ENCODE peak calls at places on chromosomes 2 and 18, in five cellular contexts. H, P, X, F and Z are unnamed samples.

GRCh38 chr2:183219853-183220252 is 95.6 kb downstream of the NUP35 start:
- DNase-seq in H (no peak), P (no peak), X (no peak), F (no peak), Z (no peak)

GRCh38 chr2:241882090-241882625 is 12.6 kb downstream of the RTP5 start:
- DNase-seq in H (peak; percentile 66), P (no peak), X (no peak), F (peak; percentile 74), Z (no peak)

GRCh38 chr2:186917866-186918265 is 68.9 kb upstream of the ZSWIM2 start:
- DNase-seq in H (no peak), P (no peak), X (no peak), F (no peak), Z (no peak)

GRCh38 chr2:161946489-161947107 is 127.4 kb downstream of the DPP4 start:
- DNase-seq in H (no peak), P (peak; percentile 18), X (no peak), F (no peak), Z (no peak)

GRCh38 chr2:63530880-63531279 is 57.4 kb downstream of the WDPCP start:
- DNase-seq in H (no peak), P (no peak), X (no peak), F (no peak), Z (no peak)

GRCh38 chr2:46297546-46298271 is 502 bp downstream of the EPAS1 start:
- DNase-seq in H (peak; percentile 87), P (peak; percentile 59), X (peak; percentile 38), F (peak; percentile 79), Z (no peak)

GRCh38 chr18:2981212-2981728 is 31.7 kb downstream of the LPIN2 start:
- DNase-seq in H (no peak), P (no peak), X (no peak), F (no peak), Z (no peak)

GRCh38 chr2:155412599-155412998 is 714.1 kb downstream of the KCNJ3 start:
- DNase-seq in H (no peak), P (no peak), X (no peak), F (no peak), Z (peak; percentile 41)

GRCh38 chr2:173076557-173077345 is 1.1 kb downstream of the MAP3K20 start:
- DNase-seq in H (peak; percentile 44), P (no peak), X (peak; percentile 37), F (peak; percentile 72), Z (peak; percentile 20)

GRCh38 chr2:12005886-12006681 is 259.7 kb downstream of the LPIN1 start:
- DNase-seq in H (no peak), P (no peak), X (no peak), F (no peak), Z (peak; percentile 89)

GRCh38 chr18:79680100-79680879 is 687 bp downstream of the CTDP1 start:
- DNase-seq in H (peak; percentile 47), P (peak; percentile 41), X (peak; percentile 26), F (peak; percentile 68), Z (no peak)

GRCh38 chr2:146523218-146523617 is 1321.6 kb upstream of the ACVR2A start:
- DNase-seq in H (no peak), P (no peak), X (no peak), F (no peak), Z (no peak)

GRCh38 chr18:42404151-42404550 is 449.1 kb downstream of the PIK3C3 start:
- DNase-seq in H (no peak), P (no peak), X (no peak), F (no peak), Z (no peak)

GRCh38 chr2:55235724-55236538 is 3.4 kb downstream of the RPS27A start:
- DNase-seq in H (no peak), P (no peak), X (no peak), F (no peak), Z (no peak)

GRCh38 chr2:240638517-240639160 is 13.4 kb downstream of the GPR35 start:
- DNase-seq in H (no peak), P (no peak), X (no peak), F (no peak), Z (no peak)

GRCh38 chr2:78351208-78351607 is 674.3 kb upstream of the REG3G start:
- DNase-seq in H (no peak), P (no peak), X (peak; percentile 6), F (peak; percentile 3), Z (no peak)

GRCh38 chr18:57754577-57755330 is 48.4 kb downstream of the ATP8B1 start:
- DNase-seq in H (no peak), P (no peak), X (no peak), F (no peak), Z (peak; percentile 38)

GRCh38 chr2:134366359-134366758 is 112.5 kb downstream of the MGAT5 start:
- DNase-seq in H (no peak), P (no peak), X (no peak), F (no peak), Z (no peak)

GRCh38 chr2:154392256-154392655 is 306.2 kb upstream of the KCNJ3 start:
- DNase-seq in H (no peak), P (no peak), X (no peak), F (no peak), Z (peak; percentile 9)

GRCh38 chr2:65097844-65098243 is 32.1 kb downstream of the RAB1A start:
- DNase-seq in H (no peak), P (no peak), X (no peak), F (no peak), Z (no peak)

GRCh38 chr2:65096948-65097347 is 33.0 kb downstream of the RAB1A start:
- DNase-seq in H (no peak), P (no peak), X (no peak), F (no peak), Z (no peak)

GRCh38 chr2:65103013-65103720 is 26.7 kb downstream of the RAB1A start:
- DNase-seq in H (no peak), P (no peak), X (no peak), F (no peak), Z (no peak)

GRCh38 chr2:65101071-65101470 is 28.8 kb downstream of the RAB1A start:
- DNase-seq in H (no peak), P (no peak), X (no peak), F (no peak), Z (no peak)

DNA sequence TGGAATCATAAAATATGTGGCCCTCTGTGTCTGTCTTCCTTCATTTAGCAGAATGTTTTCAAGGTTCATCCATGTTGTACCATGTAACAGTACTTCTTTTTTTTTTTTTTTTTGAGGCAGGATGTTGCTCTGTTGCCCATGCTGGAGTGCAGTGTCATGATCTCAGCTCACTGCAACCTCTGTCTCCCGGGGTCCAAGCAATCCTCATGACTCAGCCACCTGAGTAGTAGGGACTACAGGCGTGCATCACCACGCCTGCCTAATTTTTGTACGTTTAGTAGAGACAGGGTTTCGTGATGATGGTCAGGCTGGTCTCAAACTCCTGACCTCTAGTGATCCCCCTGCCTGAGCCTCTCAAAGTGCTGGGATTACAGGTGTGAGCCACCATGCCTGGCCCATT is 31.2 kb downstream of the RAB1A start:
- DNase-seq in H (no peak), P (no peak), X (no peak), F (no peak), Z (no peak)
- TF ChIP-seq FOXM1 in H (no peak), P (no peak), X (no peak), F (no peak), Z (no peak)

DNA sequence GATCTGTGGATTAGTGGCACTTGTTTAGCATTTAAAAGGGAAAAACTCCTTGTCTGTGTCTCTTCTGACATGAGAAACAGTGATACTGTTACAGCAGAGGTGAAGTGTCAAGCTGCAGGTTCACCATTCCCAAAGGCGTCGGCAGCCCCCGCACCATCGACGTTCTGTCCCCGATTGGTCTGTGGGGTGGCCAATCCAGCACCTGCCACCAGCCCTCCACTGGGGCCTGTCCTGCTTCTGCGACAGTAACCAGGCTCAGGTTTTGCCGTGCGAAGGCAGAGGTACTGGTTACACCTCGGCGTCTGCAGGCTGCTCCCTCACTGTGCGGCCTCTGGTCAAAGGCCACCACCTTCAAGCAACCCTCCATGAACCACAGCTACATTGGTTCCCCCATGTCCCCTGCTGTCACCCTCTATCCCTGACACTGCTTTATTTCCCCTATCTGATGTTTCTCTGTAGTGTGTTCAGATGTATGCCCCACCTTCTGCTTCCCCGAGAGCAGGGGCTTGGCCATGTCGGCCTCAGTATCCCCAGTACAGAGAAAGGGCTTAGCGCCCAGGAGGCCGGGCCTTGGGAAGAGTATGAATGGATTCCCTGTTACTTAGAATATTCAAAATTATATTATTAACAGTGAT is 8.6 kb upstream of the ESPNL start:
- DNase-seq in H (no peak), P (no peak), X (no peak), F (no peak), Z (no peak)
- TF ChIP-seq FOXM1 in H (no peak), P (no peak), X (no peak), F (no peak), Z (no peak)

DNA sequence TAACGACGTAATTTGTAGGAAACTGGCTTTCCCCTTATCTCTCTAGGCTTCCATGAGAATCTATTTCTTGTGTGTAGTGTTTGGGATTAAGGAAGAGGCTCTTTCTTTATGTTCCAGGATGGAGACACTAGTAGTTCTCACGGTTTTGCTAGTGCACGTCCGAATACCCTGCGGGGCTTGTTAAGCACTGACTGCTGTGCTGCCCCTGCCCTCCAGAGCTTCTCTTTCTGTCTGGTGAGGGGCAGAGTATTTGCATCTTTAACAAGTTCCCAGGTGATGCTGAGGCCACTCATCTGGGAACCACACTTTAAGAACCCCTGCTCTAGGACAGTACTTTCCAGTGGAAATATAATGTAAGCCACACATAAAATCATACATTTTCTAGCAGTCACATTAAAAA is 76.4 kb downstream of the SPATS2L start:
- DNase-seq in H (no peak), P (no peak), X (no peak), F (no peak), Z (no peak)
- TF ChIP-seq FOXM1 in H (no peak), P (no peak), X (no peak), F (no peak), Z (no peak)

DNA sequence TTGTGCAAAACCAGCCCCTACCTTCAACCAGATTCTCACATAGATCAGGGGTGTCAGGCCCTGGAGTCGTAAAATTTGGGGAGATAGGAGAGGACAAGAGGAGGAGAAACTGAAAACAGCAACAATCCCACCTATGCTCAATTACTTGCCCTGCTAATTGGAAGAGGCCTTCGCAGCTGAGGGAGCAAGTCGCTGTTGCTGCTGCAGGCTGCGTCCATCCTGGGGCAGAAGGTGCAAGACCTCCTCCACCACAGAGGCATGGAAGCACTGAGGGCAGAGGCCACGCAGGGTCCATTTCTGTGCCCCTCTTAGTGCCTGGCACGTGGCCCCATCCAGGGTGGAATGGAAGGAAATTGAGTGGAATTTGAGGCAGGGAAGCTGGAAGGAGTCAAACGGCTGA is 36.5 kb downstream of the CNGA3 start:
- DNase-seq in H (no peak), P (no peak), X (no peak), F (peak; percentile 1), Z (no peak)
- TF ChIP-seq FOXM1 in H (no peak), P (no peak), X (no peak), F (no peak), Z (no peak)

DNA sequence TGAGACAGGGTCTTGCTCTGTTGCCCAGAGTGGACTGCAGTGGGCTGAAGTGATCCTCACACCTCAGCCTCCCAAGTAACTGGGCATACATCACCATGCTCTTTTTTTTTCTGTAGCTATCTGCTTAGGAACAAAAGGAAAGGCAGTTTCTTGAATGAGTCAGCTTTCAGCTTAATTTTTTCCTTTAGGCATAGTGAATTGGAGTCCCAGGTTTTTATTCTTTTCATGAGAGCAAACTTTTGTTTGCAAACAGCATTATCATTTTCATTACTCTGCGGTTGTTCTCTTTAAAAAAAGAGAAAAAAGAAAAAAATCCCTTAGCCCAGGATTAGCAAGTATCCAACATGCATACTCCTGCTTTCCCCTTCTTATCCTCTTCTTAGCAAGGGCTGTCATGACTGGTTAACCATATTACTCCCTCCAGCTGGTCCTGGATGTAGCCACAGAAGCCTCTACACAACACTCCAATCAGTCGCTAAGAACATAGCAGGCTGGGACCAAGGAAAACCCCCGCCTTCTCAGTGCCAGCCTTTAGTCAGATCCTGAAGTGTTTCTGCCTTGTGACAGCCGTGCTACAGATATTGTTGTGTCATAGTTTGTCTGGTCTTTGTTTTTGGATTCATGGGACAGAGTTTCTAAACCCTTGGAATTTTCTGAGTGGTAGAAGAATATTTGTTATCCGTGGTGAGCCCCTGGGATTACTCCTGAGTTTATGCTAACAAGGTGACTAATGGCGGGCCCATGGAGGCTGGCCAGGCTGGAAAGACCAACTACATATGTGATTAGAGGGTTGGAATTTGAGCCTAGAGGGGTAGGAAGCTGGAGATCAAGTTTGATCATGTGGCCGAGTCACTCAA is 23.3 kb upstream of the ST3GAL5 start:
- DNase-seq in H (no peak), P (no peak), X (no peak), F (no peak), Z (no peak)
- TF ChIP-seq FOXM1 in H (no peak), P (no peak), X (no peak), F (no peak), Z (no peak)